ENCODE peak calls at places on chromosome 21, in four cellular contexts. R is endothelial cell, Z is HFFc6, V is WTC11. X is an unnamed sample.

GRCh38 chr21:18493420-18493819 is 89.8 kb upstream of the TMPRSS15 start:
- DNase-seq in R (no peak), Z (no peak), V (no peak), X (no peak)

GRCh38 chr21:26977741-26978140 is 10.9 kb upstream of the ADAMTS5 start:
- DNase-seq in R (no peak), Z (no peak), V (no peak), X (no peak)

GRCh38 chr21:44413566-44414290 is 41.6 kb upstream of the LRRC3 start:
- DNase-seq in R (no peak), Z (no peak), V (no peak), X (peak; percentile 59)

GRCh38 chr21:42337830-42338729 is 12.7 kb downstream of the TFF2 start:
- DNase-seq in R (peak; percentile 70), Z (no peak), V (peak; percentile 90), X (no peak)

GRCh38 chr21:14737278-14737677 is 191.2 kb upstream of the SAMSN1 start:
- DNase-seq in R (no peak), Z (no peak), V (no peak), X (no peak)

GRCh38 chr21:28975401-28975800 is 17.3 kb downstream of the LTN1 start:
- DNase-seq in R (no peak), Z (peak; percentile 67), V (no peak), X (no peak)

GRCh38 chr21:25838809-25839208 is 104.0 kb downstream of the GABPA start:
- DNase-seq in R (no peak), Z (no peak), V (no peak), X (no peak)

GRCh38 chr21:44836666-44837471 is 19.0 kb upstream of the SUMO3 start:
- DNase-seq in R (no peak), Z (peak; percentile 25), V (no peak), X (peak; percentile 91)

GRCh38 chr21:41833138-41834115 is 45.7 kb downstream of the PRDM15 start:
- DNase-seq in R (no peak), Z (no peak), V (no peak), X (peak; percentile 43)

GRCh38 chr21:28632718-28633408 is 359.8 kb downstream of the LTN1 start:
- DNase-seq in R (no peak), Z (peak; percentile 69), V (no peak), X (no peak)

GRCh38 chr21:31482460-31482859 is 138.4 kb upstream of the TIAM1 start:
- DNase-seq in R (no peak), Z (no peak), V (no peak), X (peak; percentile 18)

GRCh38 chr21:15659768-15660423 is 69.9 kb upstream of the USP25 start:
- DNase-seq in R (no peak), Z (peak; percentile 4), V (no peak), X (no peak)

GRCh38 chr21:26136686-26137085 is 33.9 kb downstream of the APP start:
- DNase-seq in R (no peak), Z (no peak), V (no peak), X (no peak)

GRCh38 chr21:44801468-44802395 is at the start of gene UBE2G2:
- DNase-seq in R (peak; percentile 86), Z (peak; percentile 60), V (peak; percentile 71), X (no peak)

GRCh38 chr21:15775981-15776380 is 46.2 kb downstream of the USP25 start:
- DNase-seq in R (no peak), Z (peak; percentile 91), V (no peak), X (no peak)

GRCh38 chr21:31354604-31355443 is 10.8 kb upstream of the TIAM1 start:
- DNase-seq in R (no peak), Z (no peak), V (no peak), X (no peak)

GRCh38 chr21:42733037-42733632 is 79.7 kb downstream of the PDE9A start:
- DNase-seq in R (no peak), Z (no peak), V (no peak), X (no peak)

GRCh38 chr21:22791986-22792560 is 1793.9 kb downstream of the NCAM2 start:
- DNase-seq in R (peak; percentile 11), Z (peak; percentile 45), V (no peak), X (no peak)

GRCh38 chr21:38833122-38833521 is 27.4 kb downstream of the ETS2 start:
- DNase-seq in R (no peak), Z (no peak), V (no peak), X (no peak)
- TF ChIP-seq CTCF in R (no peak), Z (peak; percentile 24), V (no peak), X (peak; percentile 27)

DNA sequence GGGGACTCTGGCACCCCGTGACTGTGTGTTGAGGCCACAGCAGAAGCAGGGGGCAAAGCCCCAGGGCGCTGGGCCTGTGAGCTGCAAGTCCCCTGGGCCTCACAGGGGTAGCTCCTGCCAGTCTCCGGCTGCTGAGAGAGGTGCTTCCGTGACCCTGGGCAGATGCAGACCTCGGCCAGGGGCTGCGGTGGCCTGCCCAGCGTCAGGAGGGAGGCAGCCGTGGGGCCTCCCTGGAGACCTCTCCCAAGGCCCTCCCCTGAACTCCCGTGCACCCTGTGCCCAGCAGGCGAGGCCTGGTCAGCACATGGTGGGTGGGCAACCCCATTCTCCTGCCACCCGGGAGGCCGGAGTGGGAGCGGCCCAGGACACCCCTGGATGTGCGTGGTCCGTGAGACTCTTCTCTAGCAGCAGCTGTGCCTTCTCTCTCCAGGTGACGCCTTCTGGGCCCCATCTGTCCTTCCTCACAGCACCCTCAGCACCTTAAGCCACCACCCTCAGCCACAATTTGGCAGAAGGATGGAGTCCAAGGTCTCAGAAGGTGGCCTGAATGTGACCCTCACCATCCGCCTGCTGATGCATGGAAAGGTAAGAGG is 85.7 kb upstream of the COL6A1 start:
- DNase-seq in R (no peak), Z (no peak), V (no peak), X (peak; percentile 83)
- TF ChIP-seq CTCF in R (no peak), Z (no peak), V (no peak), X (no peak)

GRCh38 chr21:36087362-36088138 is 17.7 kb downstream of the CBR1 start:
- DNase-seq in R (no peak), Z (peak; percentile 10), V (no peak), X (no peak)
- TF ChIP-seq CTCF in R (no peak), Z (peak; percentile 37), V (no peak), X (no peak)

DNA sequence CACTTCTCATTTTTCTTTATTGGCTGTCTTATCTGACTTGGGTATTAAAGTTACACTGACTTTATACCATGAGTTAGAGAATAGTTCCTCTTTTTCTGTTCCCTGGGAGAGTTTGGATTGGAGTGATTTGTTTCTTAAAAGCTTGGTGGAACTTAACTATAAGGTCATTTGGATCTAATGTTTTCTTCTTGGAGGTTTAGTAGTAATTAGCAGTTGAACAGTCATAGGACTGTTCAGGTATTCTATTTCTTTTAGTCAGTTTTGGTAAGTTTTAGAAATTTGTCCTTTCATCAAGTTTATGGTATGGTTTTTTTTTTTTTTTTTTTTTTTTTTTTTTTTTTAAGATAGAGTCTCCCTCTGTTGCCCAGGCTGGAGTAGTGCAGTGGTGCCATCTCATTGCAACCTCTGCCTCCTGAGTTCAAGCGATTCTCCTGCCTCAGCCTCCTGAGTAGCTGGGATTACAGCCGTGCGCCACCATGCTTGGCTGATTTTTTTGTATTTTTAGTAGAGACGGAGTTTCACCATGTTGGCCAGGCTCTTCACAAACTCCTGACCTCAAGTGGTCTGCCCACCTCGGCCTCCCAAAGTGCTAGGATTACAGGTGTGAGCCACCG is 6.3 kb downstream of the TTC3 start:
- DNase-seq in R (no peak), Z (no peak), V (no peak), X (no peak)
- TF ChIP-seq CTCF in R (peak; percentile 67), Z (peak; percentile 66), V (no peak), X (peak; percentile 35)

DNA sequence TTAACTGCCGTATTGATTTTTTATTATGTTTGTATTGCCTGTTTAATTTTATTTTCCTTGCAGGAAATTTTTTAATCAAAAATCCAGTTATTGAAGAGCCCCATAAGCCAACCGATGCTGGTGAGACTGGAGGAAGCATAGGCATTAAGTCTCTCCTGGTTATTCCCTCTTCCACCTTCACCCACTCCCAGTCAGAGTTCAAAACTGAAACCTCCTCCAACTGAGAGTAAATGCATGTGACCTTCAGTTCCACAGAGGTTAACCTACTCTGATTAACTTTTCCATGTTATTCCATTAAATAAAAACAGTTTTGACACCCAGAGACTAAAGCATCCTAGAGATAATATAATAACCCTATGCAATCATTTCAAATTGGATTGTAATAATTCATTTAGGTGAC is 376.7 kb downstream of the SETD4 start:
- DNase-seq in R (no peak), Z (no peak), V (no peak), X (no peak)
- TF ChIP-seq CTCF in R (no peak), Z (no peak), V (no peak), X (no peak)

GRCh38 chr21:33374080-33374873 is 28.9 kb upstream of the IFNGR2 start:
- DNase-seq in R (peak; percentile 57), Z (peak; percentile 16), V (peak; percentile 49), X (no peak)

GRCh38 chr21:33373451-33373850 is 29.8 kb upstream of the IFNGR2 start:
- DNase-seq in R (no peak), Z (peak; percentile 48), V (no peak), X (no peak)

GRCh38 chr21:33372582-33372981 is 30.6 kb upstream of the IFNGR2 start:
- DNase-seq in R (no peak), Z (no peak), V (no peak), X (no peak)

GRCh38 chr21:33377221-33377620 is 26.0 kb upstream of the IFNGR2 start:
- DNase-seq in R (no peak), Z (no peak), V (no peak), X (no peak)

GRCh38 chr21:33374874-33375644 is 28.2 kb upstream of the IFNGR2 start:
- DNase-seq in R (no peak), Z (no peak), V (no peak), X (no peak)
- TF ChIP-seq CTCF in R (no peak), Z (no peak), V (no peak), X (peak; percentile 47)

X was measured in chondrocyte.